ENCODE peak calls at places on chromosome 15, in seven cellular contexts. J is fibroblast of gingiva; S is iPS DF 6.9; U is neural crest cell; F is activated T-cell treated with anti-CD3 and anti-CD28 coated beads, Interleukin-2, amount 50 U/mL, for 1 hour; L is A549; A is activated naive CD4-positive, alpha-beta T cell treated with anti-CD3 and anti-CD28 coated beads for 36 hours. X is an unnamed sample.

GRCh38 chr15:79985571-79985970 is 14.6 kb upstream of the BCL2A1 start:
- DNase-seq in L (no peak), S (no peak), U (no peak), F (no peak), J (no peak), A (no peak), X (no peak)

GRCh38 chr15:70720228-70721016 is 42.9 kb downstream of the UACA start:
- DNase-seq in U (no peak), J (no peak), F (no peak), L (no peak), A (no peak), S (no peak), X (no peak)

GRCh38 chr15:58331903-58332675 is 99.7 kb upstream of the LIPC start:
- DNase-seq in F (peak), L (peak), S (no peak), A (peak), J (peak), U (peak), X (peak)

GRCh38 chr15:67025719-67026118 is 39.7 kb upstream of the SMAD3 start:
- DNase-seq in U (no peak), J (peak), L (peak), S (no peak), A (no peak), F (no peak), X (no peak)

GRCh38 chr15:69017978-69018377 is 3.5 kb downstream of the NOX5 start:
- DNase-seq in A (no peak), J (no peak), S (no peak), F (no peak), U (no peak), L (no peak), X (no peak)

GRCh38 chr15:40906947-40907802 is 12.9 kb downstream of the VPS18 start:
- DNase-seq in F (peak), A (peak), U (no peak), S (no peak), L (no peak), J (no peak), X (no peak)

GRCh38 chr15:48096355-48096786 is 24.4 kb upstream of the SLC24A5 start:
- DNase-seq in S (no peak), L (no peak), A (no peak), U (no peak), J (no peak), F (no peak), X (no peak)

GRCh38 chr15:92584105-92584504 is 71.5 kb downstream of the FAM174B start:
- DNase-seq in F (no peak), J (no peak), A (no peak), U (no peak), L (no peak), S (no peak), X (no peak)

GRCh38 chr15:74870496-74871213 is 2.5 kb downstream of the SCAMP2 start:
- DNase-seq in L (no peak), A (no peak), S (no peak), J (peak), F (no peak), U (no peak), X (peak)

GRCh38 chr15:28899061-28899738 is 13.4 kb downstream of the APBA2 start:
- DNase-seq in J (no peak), S (no peak), F (no peak), U (no peak), A (no peak), L (no peak), X (no peak)

GRCh38 chr15:25960273-25960672 is 97.1 kb upstream of the ATP10A start:
- DNase-seq in J (no peak), A (no peak), U (no peak), F (no peak), S (no peak), L (no peak), X (no peak)

GRCh38 chr15:78212546-78213424 is 21.6 kb downstream of the ACSBG1 start:
- DNase-seq in F (no peak), S (no peak), U (no peak), J (peak), A (no peak), L (peak), X (no peak)

GRCh38 chr15:69163124-69163669 is 2.8 kb downstream of the GLCE start:
- DNase-seq in F (no peak), L (no peak), A (no peak), S (no peak), J (no peak), U (no peak), X (no peak)

GRCh38 chr15:90780916-90781315 is 63.8 kb downstream of the BLM start:
- DNase-seq in S (no peak), L (no peak), A (peak), F (no peak), U (no peak), J (no peak), X (no peak)

GRCh38 chr15:90762109-90762508 is 45.0 kb downstream of the BLM start:
- DNase-seq in A (no peak), F (no peak), S (no peak), U (no peak), L (no peak), J (peak), X (no peak)

GRCh38 chr15:89998141-89998661 is 2.9 kb upstream of the ZNF710 start:
- DNase-seq in L (peak), A (no peak), J (peak), F (no peak), U (no peak), S (no peak), X (no peak)

GRCh38 chr15:85380860-85381535 is 595 bp downstream of the AKAP13 start:
- DNase-seq in F (peak), J (peak), L (no peak), A (peak), S (peak), U (no peak), X (peak)

GRCh38 chr15:31274496-31275330 is 51.9 kb upstream of the KLF13 start:
- DNase-seq in J (no peak), A (no peak), F (no peak), L (no peak), U (no peak), S (no peak), X (no peak)

GRCh38 chr15:88083828-88084760 is 172.4 kb downstream of the NTRK3 start:
- DNase-seq in F (no peak), S (no peak), L (no peak), J (no peak), A (no peak), U (no peak), X (no peak)

GRCh38 chr15:45611305-45611704 is 23.5 kb upstream of the SQOR start:
- DNase-seq in F (no peak), U (no peak), J (no peak), S (no peak), A (no peak), L (peak), X (no peak)

GRCh38 chr15:56948000-56948765 is 29.7 kb downstream of the TCF12 start:
- DNase-seq in F (no peak), U (no peak), L (no peak), S (no peak), J (peak), A (no peak), X (no peak)

GRCh38 chr15:83483612-83484011 is 36.5 kb downstream of the SH3GL3 start:
- DNase-seq in F (no peak), J (no peak), A (no peak), U (no peak), S (no peak), L (no peak), X (no peak)

GRCh38 chr15:44536298-44536961 is 517 bp upstream of the EIF3J start:
- DNase-seq in U (peak), A (peak), L (no peak), S (peak), F (no peak), J (no peak), X (peak)

GRCh38 chr15:54282228-54282836 is 304.1 kb downstream of the UNC13C start:
- DNase-seq in F (no peak), L (no peak), A (no peak), S (no peak), J (no peak), U (no peak), X (no peak)

GRCh38 chr15:95286911-95287769 is 1043.4 kb upstream of the NR2F2 start:
- DNase-seq in S (no peak), F (no peak), J (no peak), U (peak), L (no peak), A (no peak), X (no peak)

GRCh38 chr15:71431345-71432336 is 316.4 kb downstream of the THSD4 start:
- DNase-seq in F (no peak), J (no peak), A (no peak), U (no peak), S (no peak), L (no peak), X (no peak)

GRCh38 chr15:82122754-82123400 is 77.1 kb upstream of the MEX3B start:
- DNase-seq in S (no peak), J (peak), A (no peak), U (no peak), L (peak), F (no peak), X (no peak)

GRCh38 chr15:27235161-27235560 is 264.2 kb downstream of the GABRG3 start:
- DNase-seq in U (no peak), S (no peak), F (no peak), A (no peak), J (no peak), L (no peak), X (no peak)

GRCh38 chr15:52788099-52788986 is 1.8 kb downstream of the ONECUT1 start:
- DNase-seq in F (no peak), U (no peak), J (no peak), S (no peak), A (no peak), L (peak), X (no peak)

GRCh38 chr15:29266052-29266572 is 3.5 kb downstream of the NSMCE3 start:
- DNase-seq in U (no peak), A (no peak), F (no peak), J (peak), S (no peak), L (no peak), X (no peak)

GRCh38 chr15:67843571-67844387 is 3.9 kb upstream of the RNU6-1 start:
- DNase-seq in L (no peak), U (no peak), J (no peak), S (no peak), A (no peak), F (no peak), X (no peak)

GRCh38 chr15:80007532-80007931 is 36.5 kb upstream of the BCL2A1 start:
- DNase-seq in A (no peak), S (no peak), J (no peak), F (no peak), U (no peak), L (no peak), X (no peak)

GRCh38 chr15:36951747-36952247 is 148.6 kb downstream of the MEIS2 start:
- DNase-seq in A (no peak), S (no peak), F (no peak), U (no peak), J (no peak), L (peak), X (no peak)

GRCh38 chr15:37133619-37134018 is 33.3 kb upstream of the MEIS2 start:
- DNase-seq in S (no peak), U (no peak), A (no peak), F (no peak), J (peak), L (peak), X (no peak)